ENCODE peak calls at places on chromosomes 12 and 14, in six cellular contexts. N is PC-3, J is right lobe of liver, A is stomach, K is lower leg skin, R is NCI-H774. Y is an unnamed sample.

GRCh38 chr14:66401447-66402095 is 84.6 kb upstream of the CCDC196 start:
- DNase-seq in N (peak), J (no peak), R (no peak), K (no peak), A (no peak), Y (peak)

GRCh38 chr12:130849561-130850417 is 10.7 kb upstream of the STX2 start:
- DNase-seq in N (peak), A (no peak), K (no peak), J (no peak), R (no peak), Y (no peak)

GRCh38 chr14:56660677-56661389 is 81.2 kb downstream of the TMEM260 start:
- DNase-seq in J (no peak), A (no peak), R (peak), N (no peak), K (no peak), Y (no peak)

GRCh38 chr12:43501705-43502104 is 50.3 kb downstream of the ADAMTS20 start:
- DNase-seq in A (no peak), J (no peak), R (no peak), N (peak), K (no peak), Y (peak)

GRCh38 chr12:76888775-76889174 is 10.0 kb upstream of the CSRP2 start:
- DNase-seq in K (no peak), A (no peak), J (no peak), N (no peak), R (no peak), Y (no peak)

GRCh38 chr12:111596985-111597730 is 2.0 kb downstream of the ATXN2 start:
- DNase-seq in K (peak), A (peak), R (peak), J (peak), N (peak), Y (peak)

GRCh38 chr14:55426881-55427280 is 13.5 kb downstream of the TBPL2 start:
- DNase-seq in N (no peak), J (no peak), K (no peak), R (no peak), A (no peak), Y (no peak)

GRCh38 chr12:55044135-55044534 is 24.4 kb downstream of the NEUROD4 start:
- DNase-seq in R (no peak), A (no peak), K (no peak), J (no peak), N (no peak), Y (no peak)

GRCh38 chr12:131863711-131864396 is 30.6 kb upstream of the ULK1 start:
- DNase-seq in A (no peak), R (no peak), K (no peak), N (no peak), J (no peak), Y (no peak)

GRCh38 chr14:87483651-87484260 is 509.2 kb downstream of the GALC start:
- DNase-seq in R (no peak), A (peak), N (peak), J (no peak), K (no peak), Y (peak)

GRCh38 chr12:113912761-113913295 is 53.3 kb downstream of the RBM19 start:
- DNase-seq in R (peak), A (peak), J (peak), N (peak), K (peak), Y (peak)

GRCh38 chr14:66038214-66038977 is 447.8 kb upstream of the CCDC196 start:
- DNase-seq in A (no peak), J (no peak), R (no peak), K (peak), N (peak), Y (peak)

GRCh38 chr12:53817021-53817389 is 65.2 kb upstream of the CISTR start:
- DNase-seq in N (no peak), J (no peak), A (no peak), K (no peak), R (no peak), Y (no peak)

Y was measured in ELR.